ENCODE peak calls at places on chromosomes 6 and 20, in nine cellular contexts. One of them, this sample, is unnamed.

GRCh38 chr20:60966031-60966430 is 286.0 kb upstream of the CDH4 start:
- DNase-seq in BE2C: no peak
- DNase-seq in upper lobe of left lung: peak; percentile 63
- DNase-seq in PC-3: no peak
- DNase-seq in H9: no peak
- DNase-seq in CD4-positive, CD25-positive, alpha-beta regulatory T cell: no peak
- DNase-seq in GM23248: no peak
- DNase-seq in naive thymus-derived CD4-positive, alpha-beta T cell: no peak
- DNase-seq in Peyer's patch: no peak
- DNase-seq in this sample: no peak

GRCh38 chr20:57932227-57932864 is 222.5 kb upstream of the PMEPA1 start:
- DNase-seq in PC-3: no peak
- DNase-seq in H9: no peak
- DNase-seq in BE2C: no peak
- DNase-seq in naive thymus-derived CD4-positive, alpha-beta T cell: no peak
- DNase-seq in upper lobe of left lung: no peak
- DNase-seq in GM23248: no peak
- DNase-seq in Peyer's patch: no peak
- DNase-seq in CD4-positive, CD25-positive, alpha-beta regulatory T cell: no peak
- DNase-seq in this sample: no peak

GRCh38 chr6:41634657-41635056 is 3.6 kb upstream of the MDFI start:
- DNase-seq in H9: peak; percentile 57
- DNase-seq in CD4-positive, CD25-positive, alpha-beta regulatory T cell: no peak
- DNase-seq in GM23248: no peak
- DNase-seq in PC-3: no peak
- DNase-seq in BE2C: peak; percentile 69
- DNase-seq in upper lobe of left lung: no peak
- DNase-seq in Peyer's patch: no peak
- DNase-seq in naive thymus-derived CD4-positive, alpha-beta T cell: no peak
- DNase-seq in this sample: peak; percentile 65

GRCh38 chr6:143232849-143233248 is 172.2 kb downstream of the AIG1 start:
- DNase-seq in CD4-positive, CD25-positive, alpha-beta regulatory T cell: peak; percentile 31
- DNase-seq in GM23248: peak; percentile 52
- DNase-seq in H9: peak; percentile 62
- DNase-seq in Peyer's patch: no peak
- DNase-seq in PC-3: peak; percentile 66
- DNase-seq in naive thymus-derived CD4-positive, alpha-beta T cell: no peak
- DNase-seq in BE2C: peak; percentile 58
- DNase-seq in upper lobe of left lung: no peak
- DNase-seq in this sample: no peak

GRCh38 chr20:57658447-57659130 is 38.4 kb upstream of the ZBP1 start:
- DNase-seq in BE2C: no peak
- DNase-seq in CD4-positive, CD25-positive, alpha-beta regulatory T cell: no peak
- DNase-seq in GM23248: no peak
- DNase-seq in PC-3: no peak
- DNase-seq in upper lobe of left lung: peak; percentile 60
- DNase-seq in Peyer's patch: peak; percentile 24
- DNase-seq in naive thymus-derived CD4-positive, alpha-beta T cell: no peak
- DNase-seq in H9: peak; percentile 21
- DNase-seq in this sample: no peak

GRCh38 chr6:148831064-148831463 is 84.2 kb downstream of the UST start:
- DNase-seq in PC-3: peak; percentile 46
- DNase-seq in GM23248: peak; percentile 33
- DNase-seq in upper lobe of left lung: no peak
- DNase-seq in Peyer's patch: no peak
- DNase-seq in BE2C: no peak
- DNase-seq in CD4-positive, CD25-positive, alpha-beta regulatory T cell: peak; percentile 73
- DNase-seq in naive thymus-derived CD4-positive, alpha-beta T cell: peak; percentile 2
- DNase-seq in H9: no peak
- DNase-seq in this sample: no peak

GRCh38 chr6:136685540-136686108 is 106.7 kb downstream of the MAP3K5 start:
- DNase-seq in PC-3: peak; percentile 91
- DNase-seq in naive thymus-derived CD4-positive, alpha-beta T cell: no peak
- DNase-seq in BE2C: no peak
- DNase-seq in CD4-positive, CD25-positive, alpha-beta regulatory T cell: no peak
- DNase-seq in upper lobe of left lung: no peak
- DNase-seq in GM23248: no peak
- DNase-seq in H9: no peak
- DNase-seq in Peyer's patch: no peak
- DNase-seq in this sample: peak; percentile 20

GRCh38 chr6:36777806-36778205 is 61.4 kb downstream of the CPNE5 start:
- DNase-seq in upper lobe of left lung: no peak
- DNase-seq in H9: no peak
- DNase-seq in naive thymus-derived CD4-positive, alpha-beta T cell: no peak
- DNase-seq in PC-3: no peak
- DNase-seq in CD4-positive, CD25-positive, alpha-beta regulatory T cell: no peak
- DNase-seq in Peyer's patch: no peak
- DNase-seq in BE2C: no peak
- DNase-seq in GM23248: no peak
- DNase-seq in this sample: no peak

GRCh38 chr6:21664263-21665081 is 70.9 kb downstream of the SOX4 start:
- DNase-seq in BE2C: peak; percentile 27
- DNase-seq in CD4-positive, CD25-positive, alpha-beta regulatory T cell: no peak
- DNase-seq in PC-3: no peak
- DNase-seq in GM23248: peak; percentile 60
- DNase-seq in naive thymus-derived CD4-positive, alpha-beta T cell: no peak
- DNase-seq in upper lobe of left lung: peak; percentile 86
- DNase-seq in H9: peak; percentile 73
- DNase-seq in Peyer's patch: peak; percentile 52
- DNase-seq in this sample: peak; percentile 27

GRCh38 chr20:13736792-13737191 is 47.9 kb downstream of the ESF1 start:
- DNase-seq in naive thymus-derived CD4-positive, alpha-beta T cell: no peak
- DNase-seq in PC-3: no peak
- DNase-seq in H9: no peak
- DNase-seq in Peyer's patch: no peak
- DNase-seq in BE2C: no peak
- DNase-seq in CD4-positive, CD25-positive, alpha-beta regulatory T cell: no peak
- DNase-seq in GM23248: peak; percentile 83
- DNase-seq in upper lobe of left lung: no peak
- DNase-seq in this sample: peak; percentile 80

GRCh38 chr6:12051861-12052368 is 39.8 kb downstream of the HIVEP1 start:
- DNase-seq in BE2C: no peak
- DNase-seq in naive thymus-derived CD4-positive, alpha-beta T cell: peak; percentile 46
- DNase-seq in CD4-positive, CD25-positive, alpha-beta regulatory T cell: peak; percentile 81
- DNase-seq in upper lobe of left lung: no peak
- DNase-seq in Peyer's patch: no peak
- DNase-seq in PC-3: no peak
- DNase-seq in H9: no peak
- DNase-seq in GM23248: peak; percentile 13
- DNase-seq in this sample: peak; percentile 59

GRCh38 chr6:36858407-36858981 is 16.1 kb downstream of the PPIL1 start:
- DNase-seq in GM23248: peak; percentile 53
- DNase-seq in upper lobe of left lung: no peak
- DNase-seq in H9: peak; percentile 86
- DNase-seq in CD4-positive, CD25-positive, alpha-beta regulatory T cell: no peak
- DNase-seq in PC-3: no peak
- DNase-seq in BE2C: no peak
- DNase-seq in naive thymus-derived CD4-positive, alpha-beta T cell: no peak
- DNase-seq in Peyer's patch: no peak
- DNase-seq in this sample: peak; percentile 80

GRCh38 chr6:112296122-112296521 is 41.8 kb upstream of the LAMA4 start:
- DNase-seq in CD4-positive, CD25-positive, alpha-beta regulatory T cell: no peak
- DNase-seq in PC-3: peak; percentile 56
- DNase-seq in GM23248: peak; percentile 90
- DNase-seq in upper lobe of left lung: no peak
- DNase-seq in Peyer's patch: no peak
- DNase-seq in BE2C: peak; percentile 48
- DNase-seq in H9: peak; percentile 68
- DNase-seq in naive thymus-derived CD4-positive, alpha-beta T cell: no peak
- DNase-seq in this sample: peak; percentile 44

GRCh38 chr20:33790571-33790970 is 20.6 kb upstream of the CHMP4B start:
- DNase-seq in PC-3: no peak
- DNase-seq in Peyer's patch: peak; percentile 92
- DNase-seq in naive thymus-derived CD4-positive, alpha-beta T cell: no peak
- DNase-seq in BE2C: no peak
- DNase-seq in CD4-positive, CD25-positive, alpha-beta regulatory T cell: no peak
- DNase-seq in GM23248: no peak
- DNase-seq in upper lobe of left lung: peak; percentile 22
- DNase-seq in H9: no peak
- DNase-seq in this sample: no peak

GRCh38 chr6:132811276-132811675 is 3.1 kb upstream of the RPS12 start:
- DNase-seq in BE2C: no peak
- DNase-seq in H9: no peak
- DNase-seq in Peyer's patch: no peak
- DNase-seq in upper lobe of left lung: no peak
- DNase-seq in CD4-positive, CD25-positive, alpha-beta regulatory T cell: no peak
- DNase-seq in naive thymus-derived CD4-positive, alpha-beta T cell: no peak
- DNase-seq in PC-3: no peak
- DNase-seq in GM23248: no peak
- DNase-seq in this sample: no peak

GRCh38 chr6:26380256-26380655 is 2.7 kb upstream of the BTN2A2 start:
- DNase-seq in PC-3: peak; percentile 50
- DNase-seq in upper lobe of left lung: no peak
- DNase-seq in CD4-positive, CD25-positive, alpha-beta regulatory T cell: no peak
- DNase-seq in naive thymus-derived CD4-positive, alpha-beta T cell: no peak
- DNase-seq in GM23248: peak; percentile 32
- DNase-seq in H9: no peak
- DNase-seq in Peyer's patch: no peak
- DNase-seq in BE2C: no peak
- DNase-seq in this sample: no peak

GRCh38 chr6:65998544-65998943 is 291.5 kb upstream of the EYS start:
- DNase-seq in Peyer's patch: no peak
- DNase-seq in upper lobe of left lung: peak; percentile 37
- DNase-seq in naive thymus-derived CD4-positive, alpha-beta T cell: no peak
- DNase-seq in CD4-positive, CD25-positive, alpha-beta regulatory T cell: no peak
- DNase-seq in PC-3: no peak
- DNase-seq in GM23248: no peak
- DNase-seq in H9: no peak
- DNase-seq in BE2C: no peak
- DNase-seq in this sample: no peak

GRCh38 chr6:44217332-44218143 is 812 bp downstream of the MYMX start:
- DNase-seq in upper lobe of left lung: peak; percentile 88
- DNase-seq in H9: peak; percentile 81
- DNase-seq in naive thymus-derived CD4-positive, alpha-beta T cell: no peak
- DNase-seq in GM23248: peak; percentile 84
- DNase-seq in BE2C: peak; percentile 34
- DNase-seq in CD4-positive, CD25-positive, alpha-beta regulatory T cell: no peak
- DNase-seq in PC-3: no peak
- DNase-seq in Peyer's patch: no peak
- DNase-seq in this sample: peak; percentile 25

GRCh38 chr20:20396794-20397193 is 28.9 kb downstream of the INSM1 start:
- DNase-seq in GM23248: no peak
- DNase-seq in H9: no peak
- DNase-seq in CD4-positive, CD25-positive, alpha-beta regulatory T cell: no peak
- DNase-seq in BE2C: no peak
- DNase-seq in Peyer's patch: no peak
- DNase-seq in naive thymus-derived CD4-positive, alpha-beta T cell: no peak
- DNase-seq in PC-3: no peak
- DNase-seq in upper lobe of left lung: no peak
- DNase-seq in this sample: no peak

GRCh38 chr6:7475081-7475480 is 66.4 kb upstream of the DSP start:
- DNase-seq in naive thymus-derived CD4-positive, alpha-beta T cell: no peak
- DNase-seq in H9: no peak
- DNase-seq in BE2C: no peak
- DNase-seq in Peyer's patch: no peak
- DNase-seq in upper lobe of left lung: no peak
- DNase-seq in PC-3: no peak
- DNase-seq in CD4-positive, CD25-positive, alpha-beta regulatory T cell: no peak
- DNase-seq in GM23248: no peak
- DNase-seq in this sample: no peak
- H3K4me1 ChIP-seq in naive thymus-derived CD4-positive, alpha-beta T cell: no peaks in the 10 kb centered on the region
- H3K4me1 ChIP-seq in H9: no peaks in the 10 kb centered on the region
- H3K4me1 ChIP-seq in BE2C: no peaks in the 10 kb centered on the region
- H3K4me1 ChIP-seq in Peyer's patch: no peaks in the 10 kb centered on the region
- H3K4me1 ChIP-seq in upper lobe of left lung: peaks cover 4% of the 10 kb centered on the region
- H3K4me1 ChIP-seq in PC-3: peaks cover 2% of the 10 kb centered on the region
- H3K4me1 ChIP-seq in CD4-positive, CD25-positive, alpha-beta regulatory T cell: no peaks in the 10 kb centered on the region
- H3K4me1 ChIP-seq in GM23248: no peaks in the 10 kb centered on the region
- H3K4me1 ChIP-seq in this sample: no peaks in the 10 kb centered on the region

GRCh38 chr6:108652375-108652774 is 91.7 kb downstream of the FOXO3 start:
- DNase-seq in BE2C: no peak
- DNase-seq in H9: no peak
- DNase-seq in GM23248: peak; percentile 30
- DNase-seq in naive thymus-derived CD4-positive, alpha-beta T cell: no peak
- DNase-seq in Peyer's patch: no peak
- DNase-seq in upper lobe of left lung: no peak
- DNase-seq in CD4-positive, CD25-positive, alpha-beta regulatory T cell: no peak
- DNase-seq in PC-3: no peak
- DNase-seq in this sample: no peak
- H3K4me1 ChIP-seq in BE2C: peaks cover 48% of the 10 kb centered on the region
- H3K4me1 ChIP-seq in H9: peaks cover 2% of the 10 kb centered on the region
- H3K4me1 ChIP-seq in GM23248: peaks cover 77% of the 10 kb centered on the region
- H3K4me1 ChIP-seq in naive thymus-derived CD4-positive, alpha-beta T cell: peaks cover 8% of the 10 kb centered on the region
- H3K4me1 ChIP-seq in Peyer's patch: no peaks in the 10 kb centered on the region
- H3K4me1 ChIP-seq in upper lobe of left lung: peaks cover 89% of the 10 kb centered on the region
- H3K4me1 ChIP-seq in CD4-positive, CD25-positive, alpha-beta regulatory T cell: peaks cover 11% of the 10 kb centered on the region
- H3K4me1 ChIP-seq in PC-3: peaks cover 6% of the 10 kb centered on the region
- H3K4me1 ChIP-seq in this sample: peaks cover 44% of the 10 kb centered on the region

DNA sequence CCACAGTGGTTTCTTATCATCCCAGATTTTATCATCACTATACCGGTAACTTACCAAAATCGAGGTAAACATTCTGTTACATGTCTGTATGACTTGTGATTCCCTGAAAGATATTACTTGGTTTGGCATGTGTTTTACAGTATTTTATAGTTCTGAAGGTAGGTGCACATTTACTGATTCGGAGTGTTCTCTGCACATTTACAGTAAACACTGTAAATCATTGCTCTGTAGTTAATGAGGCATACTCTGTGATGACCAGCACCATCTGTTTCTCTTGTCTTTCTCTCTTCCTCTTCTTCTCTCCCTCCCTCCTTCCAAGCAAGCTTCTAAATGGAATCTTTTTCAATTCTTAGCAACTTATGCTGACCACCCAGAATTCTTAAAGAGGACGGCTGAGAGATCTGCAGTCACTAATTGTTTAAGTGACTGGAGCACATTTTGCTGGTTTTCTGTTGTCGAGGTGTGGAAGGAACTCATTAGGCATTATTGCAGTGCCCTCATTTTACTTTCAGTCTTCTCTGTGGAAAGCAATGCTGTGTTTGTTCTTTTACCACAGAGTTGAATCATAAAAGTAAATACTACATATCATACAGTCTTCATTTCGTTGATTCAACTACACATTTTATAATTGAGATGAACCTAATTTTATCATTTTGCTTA is 126.5 kb downstream of the UTRN start:
- DNase-seq in upper lobe of left lung: no peak
- DNase-seq in PC-3: peak; percentile 56
- DNase-seq in GM23248: peak; percentile 38
- DNase-seq in H9: no peak
- DNase-seq in CD4-positive, CD25-positive, alpha-beta regulatory T cell: peak; percentile 21
- DNase-seq in Peyer's patch: no peak
- DNase-seq in naive thymus-derived CD4-positive, alpha-beta T cell: peak; percentile 7
- DNase-seq in BE2C: no peak
- DNase-seq in this sample: peak; percentile 36
- H3K4me1 ChIP-seq in upper lobe of left lung: peaks cover 35% of the 10 kb centered on the region
- H3K4me1 ChIP-seq in PC-3: peaks cover 46% of the 10 kb centered on the region
- H3K4me1 ChIP-seq in GM23248: peaks cover 30% of the 10 kb centered on the region
- H3K4me1 ChIP-seq in H9: no peaks in the 10 kb centered on the region
- H3K4me1 ChIP-seq in CD4-positive, CD25-positive, alpha-beta regulatory T cell: peaks cover 19% of the 10 kb centered on the region
- H3K4me1 ChIP-seq in Peyer's patch: no peaks in the 10 kb centered on the region
- H3K4me1 ChIP-seq in naive thymus-derived CD4-positive, alpha-beta T cell: peaks cover 22% of the 10 kb centered on the region
- H3K4me1 ChIP-seq in BE2C: no peaks in the 10 kb centered on the region
- H3K4me1 ChIP-seq in this sample: peaks cover 18% of the 10 kb centered on the region

DNA sequence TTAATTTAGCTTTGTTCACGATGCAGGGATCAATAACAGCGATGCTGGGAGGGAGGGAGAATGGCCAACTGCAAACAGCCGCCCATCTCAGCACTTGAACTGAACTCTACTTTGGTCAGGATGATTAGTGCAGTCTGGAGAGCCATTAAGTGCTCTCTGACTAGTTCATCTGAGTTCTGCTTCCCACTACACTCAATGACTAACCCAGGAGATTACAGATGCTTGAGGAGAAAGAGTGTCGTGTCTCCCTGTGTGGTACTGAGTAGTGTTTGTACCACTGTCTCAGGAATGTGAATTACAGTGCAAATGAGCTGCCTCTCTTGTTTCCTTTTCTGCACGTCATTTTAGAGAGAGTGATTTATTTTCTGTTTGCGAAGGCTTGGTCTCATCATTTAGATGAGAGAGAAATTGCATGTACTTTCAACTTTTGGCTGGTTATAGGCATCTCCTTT is 23.5 kb downstream of the CARMIL1 start:
- DNase-seq in PC-3: peak; percentile 7
- DNase-seq in BE2C: peak; percentile 18
- DNase-seq in naive thymus-derived CD4-positive, alpha-beta T cell: no peak
- DNase-seq in Peyer's patch: no peak
- DNase-seq in upper lobe of left lung: no peak
- DNase-seq in CD4-positive, CD25-positive, alpha-beta regulatory T cell: no peak
- DNase-seq in GM23248: peak; percentile 93
- DNase-seq in H9: no peak
- DNase-seq in this sample: peak; percentile 93
- H3K4me1 ChIP-seq in PC-3: no peaks in the 10 kb centered on the region
- H3K4me1 ChIP-seq in BE2C: no peaks in the 10 kb centered on the region
- H3K4me1 ChIP-seq in naive thymus-derived CD4-positive, alpha-beta T cell: no peaks in the 10 kb centered on the region
- H3K4me1 ChIP-seq in Peyer's patch: peaks cover 4% of the 10 kb centered on the region
- H3K4me1 ChIP-seq in upper lobe of left lung: peaks cover 34% of the 10 kb centered on the region
- H3K4me1 ChIP-seq in CD4-positive, CD25-positive, alpha-beta regulatory T cell: no peaks in the 10 kb centered on the region
- H3K4me1 ChIP-seq in GM23248: peaks cover 15% of the 10 kb centered on the region
- H3K4me1 ChIP-seq in H9: peaks cover 7% of the 10 kb centered on the region
- H3K4me1 ChIP-seq in this sample: no peaks in the 10 kb centered on the region